ENCODE peak calls at places on chromosomes 7 and 10, in four cellular contexts. One of them, this sample, is unnamed.

GRCh38 chr10:97689637-97690036 is 2.6 kb upstream of the AVPI1 start:
- DNase-seq in dorsolateral prefrontal cortex: no peak
- DNase-seq in foreskin keratinocyte: peak
- DNase-seq in IMR-90: peak
- DNase-seq in this sample: peak

GRCh38 chr7:151631149-151631967 is 111.7 kb upstream of the RHEB start:
- DNase-seq in dorsolateral prefrontal cortex: no peak
- DNase-seq in foreskin keratinocyte: peak
- DNase-seq in IMR-90: no peak
- DNase-seq in this sample: peak

GRCh38 chr10:63770523-63770922 is 249.3 kb downstream of the REEP3 start:
- DNase-seq in dorsolateral prefrontal cortex: no peak
- DNase-seq in foreskin keratinocyte: no peak
- DNase-seq in IMR-90: no peak
- DNase-seq in this sample: no peak

GRCh38 chr7:135238112-135238744 is 4.6 kb downstream of the STRA8 start:
- DNase-seq in dorsolateral prefrontal cortex: no peak
- DNase-seq in foreskin keratinocyte: no peak
- DNase-seq in IMR-90: no peak
- DNase-seq in this sample: no peak

GRCh38 chr7:39672176-39672575 is 48.8 kb downstream of the RALA start:
- DNase-seq in dorsolateral prefrontal cortex: no peak
- DNase-seq in foreskin keratinocyte: peak
- DNase-seq in IMR-90: no peak
- DNase-seq in this sample: no peak

GRCh38 chr10:54914049-54914448 is 113.0 kb upstream of the PCDH15 start:
- DNase-seq in dorsolateral prefrontal cortex: no peak
- DNase-seq in foreskin keratinocyte: no peak
- DNase-seq in IMR-90: no peak
- DNase-seq in this sample: no peak

GRCh38 chr10:86349474-86349873 is 17.1 kb downstream of the GRID1 start:
- DNase-seq in dorsolateral prefrontal cortex: no peak
- DNase-seq in foreskin keratinocyte: no peak
- DNase-seq in IMR-90: no peak
- DNase-seq in this sample: no peak

GRCh38 chr10:28432210-28432676 is 100.7 kb upstream of the WAC start:
- DNase-seq in dorsolateral prefrontal cortex: peak
- DNase-seq in foreskin keratinocyte: peak
- DNase-seq in IMR-90: peak
- DNase-seq in this sample: peak

GRCh38 chr10:122306282-122306681 is 35.2 kb downstream of the BTBD16 start:
- DNase-seq in dorsolateral prefrontal cortex: no peak
- DNase-seq in foreskin keratinocyte: no peak
- DNase-seq in IMR-90: no peak
- DNase-seq in this sample: no peak

GRCh38 chr10:122709971-122710370 is 10.3 kb upstream of the C10orf120 start:
- DNase-seq in dorsolateral prefrontal cortex: no peak
- DNase-seq in foreskin keratinocyte: no peak
- DNase-seq in IMR-90: no peak
- DNase-seq in this sample: no peak

GRCh38 chr10:11595395-11595692 is 16.1 kb downstream of the USP6NL start:
- DNase-seq in dorsolateral prefrontal cortex: no peak
- DNase-seq in foreskin keratinocyte: no peak
- DNase-seq in IMR-90: peak
- DNase-seq in this sample: no peak

GRCh38 chr10:73646598-73647041 is 5.3 kb upstream of the MYOZ1 start:
- DNase-seq in dorsolateral prefrontal cortex: no peak
- DNase-seq in foreskin keratinocyte: no peak
- DNase-seq in IMR-90: no peak
- DNase-seq in this sample: no peak

GRCh38 chr10:73647211-73647874 is 6.1 kb upstream of the MYOZ1 start:
- DNase-seq in dorsolateral prefrontal cortex: peak
- DNase-seq in foreskin keratinocyte: no peak
- DNase-seq in IMR-90: no peak
- DNase-seq in this sample: no peak

GRCh38 chr10:73648252-73648651 is 7.0 kb upstream of the MYOZ1 start:
- DNase-seq in dorsolateral prefrontal cortex: no peak
- DNase-seq in foreskin keratinocyte: no peak
- DNase-seq in IMR-90: no peak
- DNase-seq in this sample: no peak

GRCh38 chr10:73648975-73649829 is 6.6 kb downstream of the SYNPO2L start:
- DNase-seq in dorsolateral prefrontal cortex: no peak
- DNase-seq in foreskin keratinocyte: peak
- DNase-seq in IMR-90: peak
- DNase-seq in this sample: peak

DNA sequence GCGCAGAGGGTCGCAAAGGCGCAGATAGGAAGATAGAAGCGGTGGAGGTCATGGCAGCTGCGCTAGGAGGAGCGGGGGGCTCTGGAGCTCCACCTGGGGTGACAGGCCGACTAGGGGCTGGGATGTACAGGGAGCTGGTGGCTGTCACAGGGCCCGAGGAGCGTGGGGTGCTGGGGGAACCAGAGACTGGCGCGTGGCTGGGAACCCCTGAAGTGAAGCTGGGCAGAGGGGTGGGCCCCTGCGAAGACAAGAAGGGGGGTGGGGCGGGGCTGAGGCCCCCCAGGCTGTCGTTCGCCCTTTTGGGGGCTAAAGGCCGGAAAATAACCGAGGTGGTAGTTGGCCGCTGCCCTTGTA is 6.6 kb upstream of the MYOZ1 start:
- DNase-seq in dorsolateral prefrontal cortex: no peak
- DNase-seq in foreskin keratinocyte: no peak
- DNase-seq in IMR-90: no peak
- DNase-seq in this sample: no peak
- H3K27ac ChIP-seq in dorsolateral prefrontal cortex: peak
- H3K27ac ChIP-seq in foreskin keratinocyte: no peak
- H3K27ac ChIP-seq in IMR-90: no peak
- H3K27ac ChIP-seq in this sample: no peak

GRCh38 chr10:77251297-77252013 is 386.2 kb downstream of the KCNMA1 start:
- DNase-seq in dorsolateral prefrontal cortex: no peak
- DNase-seq in foreskin keratinocyte: peak
- DNase-seq in IMR-90: peak
- DNase-seq in this sample: peak
- TF ChIP-seq CTCF in dorsolateral prefrontal cortex: peak
- TF ChIP-seq CTCF in foreskin keratinocyte: peak
- TF ChIP-seq CTCF in IMR-90: peak
- TF ChIP-seq CTCF in this sample: peak

GRCh38 chr7:127844707-127845331 is 186.4 kb downstream of the LRRC4 start:
- DNase-seq in dorsolateral prefrontal cortex: no peak
- DNase-seq in foreskin keratinocyte: peak
- DNase-seq in IMR-90: peak
- DNase-seq in this sample: no peak
- H3K27ac ChIP-seq in dorsolateral prefrontal cortex: no peak
- H3K27ac ChIP-seq in foreskin keratinocyte: no peak
- H3K27ac ChIP-seq in IMR-90: no peak
- H3K27ac ChIP-seq in this sample: no peak

GRCh38 chr7:105487559-105488218 is 34.4 kb downstream of the PUS7 start:
- DNase-seq in dorsolateral prefrontal cortex: no peak
- DNase-seq in foreskin keratinocyte: peak
- DNase-seq in IMR-90: peak
- DNase-seq in this sample: peak
- TF ChIP-seq CTCF in dorsolateral prefrontal cortex: peak
- TF ChIP-seq CTCF in foreskin keratinocyte: peak
- TF ChIP-seq CTCF in IMR-90: peak
- TF ChIP-seq CTCF in this sample: peak